ENCODE peak calls at places on chromosomes 7 and 10, in seven cellular contexts. W is PC-3, L is HAP-1, Q is WERI-Rb-1, P is sigmoid colon, A is transverse colon, I is psoas muscle. R is an unnamed sample.

GRCh38 chr10:68462536-68462935 is 9.2 kb downstream of the DNA2 start:
- DNase-seq in W (no peak), L (no peak), Q (peak), P (no peak), A (no peak), I (no peak), R (no peak)

GRCh38 chr10:91520657-91521056 is 110.5 kb downstream of the HECTD2 start:
- DNase-seq in W (no peak), L (no peak), Q (no peak), P (peak), A (no peak), I (peak), R (no peak)

GRCh38 chr10:101816913-101817541 is 1.2 kb downstream of the OGA start:
- DNase-seq in W (no peak), L (no peak), Q (no peak), P (no peak), A (no peak), I (no peak), R (no peak)

GRCh38 chr7:121419201-121420148 is 23.4 kb upstream of the FAM3C start:
- DNase-seq in W (no peak), L (no peak), Q (no peak), P (no peak), A (no peak), I (no peak), R (no peak)

GRCh38 chr7:100027197-100027596 is 11.8 kb downstream of the ZKSCAN1 start:
- DNase-seq in W (no peak), L (no peak), Q (no peak), P (no peak), A (no peak), I (no peak), R (no peak)

GRCh38 chr10:78992333-78992732 is 76.4 kb upstream of the ZMIZ1 start:
- DNase-seq in W (no peak), L (no peak), Q (no peak), P (no peak), A (no peak), I (no peak), R (no peak)

GRCh38 chr7:2209146-2209960 is 23.4 kb downstream of the MAD1L1 start:
- DNase-seq in W (peak), L (no peak), Q (peak), P (peak), A (peak), I (peak), R (peak)

GRCh38 chr7:2503056-2503941 is 16.3 kb upstream of the LFNG start:
- DNase-seq in W (no peak), L (no peak), Q (no peak), P (no peak), A (no peak), I (no peak), R (no peak)

GRCh38 chr7:151769189-151769821 is 107.6 kb downstream of the PRKAG2 start:
- DNase-seq in W (no peak), L (no peak), Q (no peak), P (peak), A (no peak), I (no peak), R (no peak)

GRCh38 chr10:128537888-128538287 is 411.7 kb upstream of the MKI67 start:
- DNase-seq in W (no peak), L (peak), Q (no peak), P (no peak), A (no peak), I (no peak), R (no peak)

GRCh38 chr7:34672430-34672829 is 14.4 kb downstream of the NPSR1 start:
- DNase-seq in W (peak), L (no peak), Q (no peak), P (no peak), A (no peak), I (no peak), R (no peak)

GRCh38 chr7:70788276-70788675 is 343.7 kb upstream of the GALNT17 start:
- DNase-seq in W (no peak), L (peak), Q (no peak), P (no peak), A (no peak), I (no peak), R (peak)

GRCh38 chr7:41010418-41010817 is 692.5 kb downstream of the INHBA start:
- DNase-seq in W (no peak), L (no peak), Q (no peak), P (peak), A (no peak), I (peak), R (no peak)

GRCh38 chr7:80312139-80312661 is 177.6 kb downstream of the GNAI1 start:
- DNase-seq in W (peak), L (no peak), Q (no peak), P (no peak), A (peak), I (no peak), R (no peak)

GRCh38 chr7:17598846-17599245 is 300.4 kb downstream of the AHR start:
- DNase-seq in W (peak), L (no peak), Q (no peak), P (no peak), A (no peak), I (no peak), R (no peak)

GRCh38 chr10:32949221-32949678 is 8.8 kb downstream of the ITGB1 start:
- DNase-seq in W (no peak), L (no peak), Q (no peak), P (no peak), A (no peak), I (no peak), R (no peak)

GRCh38 chr10:32950457-32951109 is 7.4 kb downstream of the ITGB1 start:
- DNase-seq in W (peak), L (peak), Q (no peak), P (no peak), A (no peak), I (no peak), R (no peak)

GRCh38 chr10:32946108-32946507 is 11.9 kb downstream of the ITGB1 start:
- DNase-seq in W (peak), L (no peak), Q (no peak), P (no peak), A (no peak), I (no peak), R (no peak)

GRCh38 chr10:32947586-32947985 is 10.4 kb downstream of the ITGB1 start:
- DNase-seq in W (no peak), L (no peak), Q (no peak), P (no peak), A (no peak), I (no peak), R (no peak)

DNA sequence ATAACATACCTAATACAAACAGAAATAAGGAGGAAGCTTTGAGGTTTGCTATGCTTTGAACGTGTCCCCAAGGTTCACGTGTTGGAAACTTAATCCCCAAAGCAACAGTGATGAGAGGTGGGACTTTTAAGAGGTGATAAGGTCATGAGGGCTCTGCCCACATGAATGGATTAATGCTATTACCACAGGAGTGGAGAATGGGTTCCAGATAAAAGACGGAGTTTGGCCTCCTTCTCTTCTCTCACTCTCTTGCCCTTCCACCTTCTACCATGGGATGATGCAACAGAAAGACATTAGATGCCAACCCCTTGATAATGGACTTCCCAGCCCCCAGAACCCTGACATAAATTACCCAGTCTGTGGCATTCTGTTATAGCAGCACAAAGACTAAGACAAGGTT is 9.6 kb downstream of the ITGB1 start:
- DNase-seq in W (no peak), L (no peak), Q (no peak), P (no peak), A (no peak), I (no peak), R (no peak)
- H3K4me3 ChIP-seq in W (no peak), L (no peak), Q (no peak), P (no peak), A (no peak), I (no peak), R (no peak)

DNA sequence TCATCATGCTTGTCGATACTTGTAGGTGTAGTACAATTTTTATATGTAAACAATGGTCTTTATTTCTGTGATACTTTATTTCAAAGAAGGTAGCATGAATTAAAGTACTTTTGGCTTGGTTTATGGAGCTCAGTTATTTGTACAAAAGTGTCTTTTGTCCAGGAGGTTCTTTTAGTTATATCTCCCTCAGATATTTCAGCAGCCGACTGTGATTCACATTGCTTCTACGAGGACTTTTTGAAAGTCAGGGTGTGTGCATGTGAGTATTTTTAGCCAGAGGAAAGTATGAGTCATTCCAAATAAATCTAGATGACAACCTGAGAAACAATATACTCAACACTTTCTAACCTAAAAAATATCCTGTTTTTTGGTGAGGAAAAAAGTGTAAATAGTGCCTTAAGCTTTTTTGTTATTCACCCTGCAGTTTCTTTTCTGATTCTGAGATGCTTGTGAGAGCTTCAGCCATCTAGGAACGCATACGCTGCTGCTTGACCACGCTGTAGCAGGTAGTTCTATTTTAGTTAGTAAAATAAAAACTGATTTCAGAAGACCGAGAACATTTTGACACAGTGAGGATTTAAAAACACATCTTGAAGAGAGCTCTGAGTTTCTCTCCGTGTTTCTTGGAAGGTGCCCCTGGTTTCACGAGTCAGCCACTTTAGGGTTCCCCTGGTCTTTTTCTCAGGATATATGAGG is 532 bp upstream of the SUN1 start:
- DNase-seq in W (peak), L (peak), Q (no peak), P (no peak), A (no peak), I (no peak), R (no peak)
- H3K4me3 ChIP-seq in W (peak), L (no peak), Q (no peak), P (peak), A (no peak), I (peak), R (no peak)

DNA sequence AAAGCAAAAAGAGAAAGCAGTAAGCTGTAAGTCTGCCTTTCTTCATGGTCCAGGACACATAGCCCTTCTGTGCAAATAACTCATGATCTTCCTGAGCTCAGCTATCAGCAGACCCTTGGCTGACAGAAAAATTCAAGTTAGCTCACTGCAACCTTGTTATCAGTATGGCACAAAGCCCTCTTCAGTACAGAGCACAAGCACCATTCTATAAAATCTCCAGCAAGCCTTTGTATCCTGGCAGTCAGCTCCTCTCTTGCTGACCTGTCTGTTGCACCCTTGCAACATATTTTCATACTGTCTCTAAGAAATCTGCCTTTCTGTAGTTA is 29.4 kb downstream of the WASL start:
- DNase-seq in W (no peak), L (no peak), Q (no peak), P (no peak), A (no peak), I (no peak), R (no peak)
- H3K4me3 ChIP-seq in W (no peak), L (no peak), Q (no peak), P (no peak), A (no peak), I (no peak), R (no peak)

GRCh38 chr10:17206210-17206709 is 4.8 kb upstream of the TRDMT1 start:
- DNase-seq in W (peak), L (no peak), Q (no peak), P (no peak), A (no peak), I (no peak), R (no peak)
- H3K4me3 ChIP-seq in W (no peak), L (no peak), Q (no peak), P (no peak), A (no peak), I (no peak), R (no peak)

DNA sequence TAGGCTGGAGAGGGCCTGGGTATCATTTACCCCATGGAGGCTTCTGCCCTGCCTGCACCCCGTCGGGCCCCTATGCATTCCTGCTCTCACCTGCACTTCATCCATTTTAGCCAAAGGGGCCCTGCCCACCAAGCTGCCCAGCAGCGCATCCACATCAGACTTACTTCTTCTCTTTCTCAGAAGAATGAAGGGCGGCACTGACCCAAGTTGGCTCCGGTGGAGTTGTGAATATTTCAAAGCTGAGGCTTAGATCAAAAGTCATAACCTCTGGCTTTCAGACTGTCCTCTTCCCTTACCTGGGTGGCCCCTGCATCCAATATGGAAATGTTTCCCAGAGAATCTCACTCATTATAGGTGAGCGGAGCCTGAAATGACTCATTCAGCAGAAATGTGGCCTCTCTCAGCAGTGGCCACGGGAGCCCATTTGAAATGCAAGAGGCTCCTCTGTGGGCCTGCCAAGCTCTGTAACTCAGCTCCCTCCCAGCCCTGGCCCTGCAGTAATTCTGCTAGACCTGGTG is 117.6 kb upstream of the TCF7L2 start:
- DNase-seq in W (peak), L (no peak), Q (no peak), P (no peak), A (no peak), I (no peak), R (peak)
- H3K4me3 ChIP-seq in W (no peak), L (no peak), Q (no peak), P (no peak), A (no peak), I (no peak), R (no peak)

DNA sequence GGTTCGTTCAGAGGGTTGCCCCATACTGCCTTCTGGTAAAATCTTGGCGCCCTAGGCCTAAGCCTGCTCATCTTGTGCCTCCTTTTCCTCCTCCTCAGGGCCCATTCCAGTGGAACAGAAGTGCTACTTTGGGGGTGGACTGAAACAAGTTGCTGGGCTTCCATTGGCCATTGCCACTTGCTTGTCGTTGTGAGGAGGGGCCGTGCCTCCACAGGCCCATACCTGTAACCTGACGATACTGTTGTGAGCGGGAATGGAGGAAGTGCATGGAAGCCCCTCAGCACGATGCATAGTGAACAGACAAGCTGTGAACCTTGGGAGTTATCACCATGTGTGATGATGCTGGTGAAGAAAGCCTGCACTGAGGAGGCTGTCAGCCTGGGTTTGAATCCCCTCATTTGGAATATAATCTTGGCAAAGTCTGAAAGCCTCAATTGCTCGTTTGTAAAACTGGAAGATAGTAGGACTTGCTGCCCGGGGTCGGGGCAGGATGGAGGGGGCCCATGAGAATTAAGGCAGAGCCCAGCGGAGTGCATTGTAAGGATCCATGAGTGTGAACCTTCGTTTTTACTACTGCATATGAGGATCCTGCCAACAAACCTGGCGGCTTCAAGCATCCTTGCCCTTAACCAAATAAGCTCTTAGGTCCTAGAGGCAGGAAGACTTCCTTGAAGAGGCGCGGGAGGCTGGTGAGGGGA is 671 bp upstream of the PAPSS2 start:
- DNase-seq in W (no peak), L (no peak), Q (no peak), P (no peak), A (no peak), I (no peak), R (peak)
- H3K4me3 ChIP-seq in W (peak), L (peak), Q (peak), P (peak), A (peak), I (peak), R (peak)

DNA sequence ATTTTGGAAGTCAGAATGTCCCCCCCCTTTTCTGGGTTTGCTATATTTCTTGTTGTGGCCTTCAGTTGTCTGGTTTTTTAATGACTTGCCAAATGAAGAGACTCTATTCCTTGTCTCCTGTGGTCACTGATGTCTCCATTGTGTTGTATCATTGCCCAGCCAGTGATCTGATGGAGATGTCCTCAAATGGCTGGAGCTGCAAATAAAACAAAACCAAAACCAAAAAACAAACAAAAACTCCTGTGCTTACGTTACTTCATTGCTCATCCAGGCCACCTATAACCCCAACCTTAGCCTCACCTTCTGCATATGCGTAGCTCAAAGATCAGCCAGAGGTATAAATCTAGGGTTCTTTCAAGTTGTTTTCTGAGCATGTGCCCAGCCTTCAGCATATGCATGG is 5.1 kb downstream of the RBM33 start:
- DNase-seq in W (no peak), L (no peak), Q (no peak), P (no peak), A (no peak), I (no peak), R (no peak)
- H3K4me3 ChIP-seq in W (no peak), L (no peak), Q (no peak), P (no peak), A (no peak), I (no peak), R (no peak)

GRCh38 chr7:143239822-143240221 is 18.0 kb downstream of the TAS2R40 start:
- DNase-seq in W (peak), L (no peak), Q (no peak), P (no peak), A (no peak), I (no peak), R (no peak)
- H3K4me3 ChIP-seq in W (peak), L (no peak), Q (no peak), P (no peak), A (no peak), I (no peak), R (no peak)

GRCh38 chr7:7176421-7177043 is 5.8 kb upstream of the C1GALT1 start:
- DNase-seq in W (peak), L (no peak), Q (no peak), P (no peak), A (no peak), I (no peak), R (no peak)
- H3K4me3 ChIP-seq in W (peak), L (no peak), Q (no peak), P (no peak), A (no peak), I (no peak), R (peak)

GRCh38 chr7:50292165-50292757 is 12.3 kb upstream of the IKZF1 start:
- DNase-seq in W (no peak), L (no peak), Q (no peak), P (no peak), A (no peak), I (no peak), R (no peak)
- H3K4me3 ChIP-seq in W (no peak), L (no peak), Q (no peak), P (no peak), A (no peak), I (no peak), R (no peak)